ENCODE peak calls at places on chromosomes 6 and 20, in eight cellular contexts. G is GM23338, B is mammary epithelial cell, Y is MM.1S, A is K562, C is HCT116, W is DND-41, S is fibroblast of lung. Z is an unnamed sample. For H4K20me1, the result is how much of the 10 kb centered on the place peaks cover.

GRCh38 chr6:124655856-124656255 is 306.4 kb upstream of the RNF217 start:
- DNase-seq in G (no peak), B (no peak), Y (no peak), A (no peak), C (no peak), W (no peak), S (no peak), Z (no peak)

GRCh38 chr6:52725530-52726192 is 37.6 kb downstream of the GSTA2 start:
- DNase-seq in G (no peak), B (peak), Y (no peak), A (peak), C (no peak), W (no peak), S (no peak), Z (peak)

GRCh38 chr6:162710438-162710837 is 17.1 kb downstream of the PRKN start:
- DNase-seq in G (no peak), B (no peak), Y (no peak), A (no peak), C (no peak), W (no peak), S (no peak), Z (no peak)

GRCh38 chr6:13142611-13143010 is 185.7 kb downstream of the TBC1D7 start:
- DNase-seq in G (no peak), B (no peak), Y (no peak), A (no peak), C (no peak), W (no peak), S (no peak), Z (no peak)

GRCh38 chr6:152380351-152380767 is 256.8 kb downstream of the SYNE1 start:
- DNase-seq in G (no peak), B (peak), Y (peak), A (no peak), C (no peak), W (no peak), S (peak), Z (peak)

GRCh38 chr20:11207749-11208502 is 534.1 kb upstream of the JAG1 start:
- DNase-seq in G (no peak), B (peak), Y (no peak), A (no peak), C (peak), W (no peak), S (no peak), Z (peak)

GRCh38 chr20:63441777-63442493 is 30.5 kb downstream of the KCNQ2 start:
- DNase-seq in G (peak), B (peak), Y (no peak), A (no peak), C (peak), W (peak), S (peak), Z (peak)

GRCh38 chr6:23055523-23055922 is 486.2 kb downstream of the HDGFL1 start:
- DNase-seq in G (no peak), B (no peak), Y (no peak), A (no peak), C (no peak), W (no peak), S (no peak), Z (no peak)

GRCh38 chr20:51500311-51500710 is 42.2 kb downstream of the NFATC2 start:
- DNase-seq in G (no peak), B (peak), Y (no peak), A (peak), C (no peak), W (no peak), S (no peak), Z (peak)

GRCh38 chr20:57451759-57452661 is 60.8 kb downstream of the RBM38 start:
- DNase-seq in G (no peak), B (no peak), Y (no peak), A (peak), C (no peak), W (no peak), S (no peak), Z (no peak)

GRCh38 chr6:29633532-29633901 is 534 bp upstream of the GABBR1 start:
- DNase-seq in G (no peak), B (no peak), Y (no peak), A (peak), C (no peak), W (no peak), S (no peak), Z (no peak)

GRCh38 chr6:84227434-84228197 is at the start of gene CEP162:
- DNase-seq in G (peak), B (peak), Y (peak), A (peak), C (peak), W (peak), S (peak), Z (peak)

GRCh38 chr20:62211216-62211615 is 8.9 kb downstream of the HRH3 start:
- DNase-seq in G (no peak), B (no peak), Y (no peak), A (no peak), C (no peak), W (no peak), S (no peak), Z (no peak)

GRCh38 chr20:50248104-50248631 is 57.5 kb downstream of the CEBPB start:
- DNase-seq in G (no peak), B (peak), Y (no peak), A (peak), C (no peak), W (no peak), S (peak), Z (no peak)

GRCh38 chr6:149364558-149364957 is 35.5 kb upstream of the SUMO4 start:
- DNase-seq in G (no peak), B (no peak), Y (no peak), A (no peak), C (no peak), W (no peak), S (peak), Z (no peak)

GRCh38 chr20:24018796-24019195 is 30.2 kb upstream of the GGTLC1 start:
- DNase-seq in G (no peak), B (peak), Y (no peak), A (no peak), C (no peak), W (no peak), S (no peak), Z (peak)

GRCh38 chr6:44740566-44741120 is 353.1 kb downstream of the CDC5L start:
- DNase-seq in G (no peak), B (no peak), Y (no peak), A (no peak), C (no peak), W (no peak), S (no peak), Z (no peak)

GRCh38 chr20:21184810-21185209 is 58.9 kb downstream of the KIZ start:
- DNase-seq in G (no peak), B (peak), Y (no peak), A (no peak), C (no peak), W (no peak), S (peak), Z (peak)

GRCh38 chr6:149454405-149454848 is 30.4 kb downstream of the ZC3H12D start:
- DNase-seq in G (no peak), B (peak), Y (no peak), A (no peak), C (no peak), W (no peak), S (peak), Z (peak)

GRCh38 chr20:1263853-1264252 is 2.2 kb upstream of the SNPH start:
- DNase-seq in G (peak), B (no peak), Y (no peak), A (peak), C (no peak), W (no peak), S (peak), Z (no peak)

GRCh38 chr6:129282053-129282452 is 399.1 kb downstream of the LAMA2 start:
- DNase-seq in G (no peak), B (no peak), Y (no peak), A (no peak), C (no peak), W (no peak), S (no peak), Z (no peak)

GRCh38 chr20:1933465-1933870 is 38.3 kb downstream of the SIRPA start:
- DNase-seq in G (no peak), B (no peak), Y (no peak), A (no peak), C (no peak), W (no peak), S (peak), Z (no peak)

GRCh38 chr6:89058627-89059026 is 21.9 kb upstream of the PNRC1 start:
- DNase-seq in G (no peak), B (no peak), Y (no peak), A (no peak), C (no peak), W (no peak), S (no peak), Z (no peak)

GRCh38 chr20:56445540-56445939 is 22.9 kb upstream of the RTF2 start:
- DNase-seq in G (no peak), B (no peak), Y (no peak), A (no peak), C (no peak), W (no peak), S (no peak), Z (no peak)

GRCh38 chr6:82017316-82017715 is 230.2 kb downstream of the IBTK start:
- DNase-seq in G (peak), B (peak), Y (no peak), A (no peak), C (peak), W (no peak), S (peak), Z (peak)

GRCh38 chr20:33490934-33491656 is 1.2 kb downstream of the CBFA2T2 start:
- DNase-seq in G (no peak), B (no peak), Y (no peak), A (no peak), C (no peak), W (no peak), S (no peak), Z (no peak)

GRCh38 chr6:127415096-127415495 is 44.1 kb downstream of the KIAA0408 start:
- DNase-seq in G (no peak), B (no peak), Y (no peak), A (no peak), C (no peak), W (no peak), S (no peak), Z (no peak)

GRCh38 chr20:63154395-63154794 is 61.5 kb downstream of the YTHDF1 start:
- DNase-seq in G (no peak), B (no peak), Y (no peak), A (no peak), C (no peak), W (no peak), S (no peak), Z (no peak)

GRCh38 chr20:41411458-41411857 is 44.8 kb upstream of the EMILIN3 start:
- DNase-seq in G (peak), B (peak), Y (peak), A (peak), C (no peak), W (no peak), S (peak), Z (peak)

GRCh38 chr20:50189681-50190250 is 864 bp upstream of the CEBPB start:
- DNase-seq in G (peak), B (no peak), Y (peak), A (peak), C (no peak), W (peak), S (no peak), Z (peak)

GRCh38 chr6:119979862-119980261 is 630.3 kb upstream of the MAN1A1 start:
- DNase-seq in G (peak), B (no peak), Y (peak), A (peak), C (peak), W (no peak), S (peak), Z (peak)

GRCh38 chr6:3026811-3027626 is 27.3 kb downstream of the NQO2 start:
- DNase-seq in G (no peak), B (no peak), Y (peak), A (peak), C (no peak), W (no peak), S (no peak), Z (no peak)

GRCh38 chr6:85361643-85362014 is 88.3 kb upstream of the NT5E start:
- DNase-seq in G (no peak), B (no peak), Y (no peak), A (no peak), C (no peak), W (no peak), S (no peak), Z (no peak)

GRCh38 chr6:31814677-31815024 is 432 bp downstream of the HSPA1L start:
- DNase-seq in G (peak), B (peak), Y (no peak), A (peak), C (peak), W (peak), S (peak), Z (peak)

GRCh38 chr6:119121367-119121766 is 42.9 kb upstream of the FAM184A start:
- DNase-seq in G (no peak), B (no peak), Y (no peak), A (no peak), C (no peak), W (no peak), S (no peak), Z (no peak)

GRCh38 chr6:138957903-138958302 is 30.1 kb downstream of the REPS1 start:
- DNase-seq in G (no peak), B (no peak), Y (no peak), A (no peak), C (no peak), W (no peak), S (no peak), Z (no peak)

GRCh38 chr6:138958595-138958994 is 29.5 kb downstream of the REPS1 start:
- DNase-seq in G (no peak), B (no peak), Y (no peak), A (no peak), C (no peak), W (no peak), S (no peak), Z (no peak)

GRCh38 chr6:138959521-138959920 is 28.5 kb downstream of the REPS1 start:
- DNase-seq in G (no peak), B (peak), Y (no peak), A (no peak), C (no peak), W (no peak), S (no peak), Z (no peak)

GRCh38 chr6:138956244-138956924 is 31.7 kb downstream of the REPS1 start:
- DNase-seq in G (no peak), B (no peak), Y (no peak), A (no peak), C (no peak), W (no peak), S (no peak), Z (no peak)

GRCh38 chr6:138957484-138957883 is 30.6 kb downstream of the REPS1 start:
- DNase-seq in G (no peak), B (no peak), Y (no peak), A (peak), C (no peak), W (no peak), S (peak), Z (no peak)
- H3K27ac ChIP-seq in G (no peak), B (no peak), Y (no peak), A (peak), C (no peak), W (no peak), S (no peak), Z (no peak)

GRCh38 chr6:20472748-20473147 is 61.5 kb upstream of the CDKAL1 start:
- DNase-seq in G (no peak), B (no peak), Y (no peak), A (no peak), C (no peak), W (no peak), S (no peak), Z (no peak)
- H4K20me1 ChIP-seq in G (under half), B (under half), Y (under half), A (under half), C (under half), W (half or more), S (under half), Z (under half)

GRCh38 chr6:4188801-4189200 is 53.4 kb upstream of the ECI2 start:
- DNase-seq in G (no peak), B (no peak), Y (no peak), A (peak), C (no peak), W (no peak), S (no peak), Z (no peak)

GRCh38 chr6:4192173-4192572 is 56.8 kb upstream of the ECI2 start:
- DNase-seq in G (no peak), B (no peak), Y (no peak), A (no peak), C (no peak), W (no peak), S (no peak), Z (no peak)

GRCh38 chr6:4192627-4193026 is 57.3 kb upstream of the ECI2 start:
- DNase-seq in G (no peak), B (no peak), Y (no peak), A (no peak), C (no peak), W (no peak), S (no peak), Z (no peak)

GRCh38 chr6:4189249-4189648 is 53.9 kb upstream of the ECI2 start:
- DNase-seq in G (no peak), B (no peak), Y (no peak), A (no peak), C (no peak), W (no peak), S (no peak), Z (no peak)

DNA sequence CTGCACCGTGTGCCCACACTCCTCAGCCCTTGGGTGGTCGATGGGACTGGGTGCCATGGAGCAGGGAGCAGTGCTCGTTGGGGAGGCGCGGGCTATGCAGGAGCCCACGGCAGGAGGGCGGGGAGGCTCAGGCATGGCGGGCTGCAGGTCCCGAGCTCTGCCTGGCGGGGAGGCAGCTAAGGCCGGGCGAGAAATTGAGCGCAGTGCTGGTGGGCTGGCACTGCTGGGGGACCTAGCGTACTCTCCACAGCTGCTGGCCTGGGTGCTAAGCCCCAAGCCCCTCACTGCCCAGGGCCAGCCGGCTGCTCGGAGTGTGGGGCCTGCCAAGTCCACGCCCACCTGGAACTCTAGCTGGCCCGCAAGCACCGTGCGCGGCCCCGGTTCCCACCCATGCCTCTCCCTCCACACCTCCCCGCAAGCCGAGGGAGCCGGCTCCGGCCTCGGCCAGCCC is 55.9 kb upstream of the ECI2 start:
- DNase-seq in G (no peak), B (no peak), Y (no peak), A (no peak), C (no peak), W (no peak), S (no peak), Z (no peak)
- TF ChIP-seq CTCF in G (no peak), B (no peak), Y (no peak), A (no peak), C (no peak), W (no peak), S (no peak), Z (no peak)

DNA sequence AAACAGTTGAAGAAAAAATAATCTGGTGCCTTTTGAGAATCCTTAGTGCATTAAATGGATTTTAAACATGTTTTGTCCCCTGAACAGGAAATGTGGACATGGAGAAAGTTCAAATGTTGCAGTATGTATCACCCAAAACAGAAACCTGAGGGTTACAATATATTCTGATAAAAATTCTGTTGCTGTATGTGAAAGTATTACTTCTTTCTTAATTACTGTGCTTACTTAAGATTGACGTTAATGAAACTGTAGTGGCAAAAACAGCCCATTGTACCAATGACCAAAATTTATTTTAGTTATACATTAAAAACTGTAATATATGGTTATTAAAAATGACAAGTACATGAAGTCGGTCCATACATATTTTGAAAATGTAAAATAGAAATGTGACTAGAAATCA is 100.6 kb downstream of the PRDM1 start:
- DNase-seq in G (no peak), B (no peak), Y (no peak), A (no peak), C (no peak), W (no peak), S (no peak), Z (no peak)
- H3K27ac ChIP-seq in G (no peak), B (no peak), Y (no peak), A (no peak), C (no peak), W (no peak), S (no peak), Z (no peak)